ENCODE peak calls at places on chromosomes 12 and 14, in five cellular contexts. One of them, this sample, is unnamed.

GRCh38 chr14:80055912-80056801 is 155.1 kb downstream of the DIO2 start:
- DNase-seq in fibroblast of mammary gland: peak; percentile 61
- DNase-seq in psoas muscle: peak; percentile 13
- DNase-seq in right atrium auricular region: no peak
- DNase-seq in WTC11: peak; percentile 37
- DNase-seq in this sample: no peak

GRCh38 chr12:100141666-100141997 is 1.0 kb downstream of the BLTP3B start:
- DNase-seq in fibroblast of mammary gland: peak; percentile 95
- DNase-seq in psoas muscle: no peak
- DNase-seq in right atrium auricular region: no peak
- DNase-seq in WTC11: no peak
- DNase-seq in this sample: no peak

GRCh38 chr14:75294649-75295033 is 16.0 kb downstream of the FOS start:
- DNase-seq in fibroblast of mammary gland: no peak
- DNase-seq in psoas muscle: no peak
- DNase-seq in right atrium auricular region: no peak
- DNase-seq in WTC11: peak; percentile 32
- DNase-seq in this sample: no peak

GRCh38 chr12:4272014-4272975 is 1.3 kb upstream of the CCND2 start:
- DNase-seq in fibroblast of mammary gland: peak; percentile 55
- DNase-seq in psoas muscle: peak; percentile 74
- DNase-seq in right atrium auricular region: peak; percentile 73
- DNase-seq in WTC11: peak; percentile 82
- DNase-seq in this sample: peak; percentile 84

GRCh38 chr12:109463776-109464175 is 13.3 kb downstream of the KCTD10 start:
- DNase-seq in fibroblast of mammary gland: peak; percentile 26
- DNase-seq in psoas muscle: no peak
- DNase-seq in right atrium auricular region: no peak
- DNase-seq in WTC11: no peak
- DNase-seq in this sample: no peak

GRCh38 chr14:104085032-104085888 is at the start of gene ASPG:
- DNase-seq in fibroblast of mammary gland: no peak
- DNase-seq in psoas muscle: peak; percentile 25
- DNase-seq in right atrium auricular region: no peak
- DNase-seq in WTC11: peak; percentile 75
- DNase-seq in this sample: no peak

GRCh38 chr12:58750484-58750883 is 169.8 kb downstream of the LRIG3 start:
- DNase-seq in fibroblast of mammary gland: peak; percentile 98
- DNase-seq in psoas muscle: no peak
- DNase-seq in right atrium auricular region: no peak
- DNase-seq in WTC11: no peak
- DNase-seq in this sample: no peak

GRCh38 chr12:55930771-55931316 is at the start of gene DGKA:
- DNase-seq in fibroblast of mammary gland: peak; percentile 91
- DNase-seq in psoas muscle: peak; percentile 26
- DNase-seq in right atrium auricular region: no peak
- DNase-seq in WTC11: peak; percentile 55
- DNase-seq in this sample: no peak

GRCh38 chr14:89165189-89165809 is 251.7 kb downstream of the FOXN3 start:
- DNase-seq in fibroblast of mammary gland: no peak
- DNase-seq in psoas muscle: no peak
- DNase-seq in right atrium auricular region: no peak
- DNase-seq in WTC11: no peak
- DNase-seq in this sample: no peak

GRCh38 chr14:34781242-34781641 is 66.8 kb upstream of the CFL2 start:
- DNase-seq in fibroblast of mammary gland: peak; percentile 92
- DNase-seq in psoas muscle: no peak
- DNase-seq in right atrium auricular region: no peak
- DNase-seq in WTC11: no peak
- DNase-seq in this sample: no peak

GRCh38 chr14:49975286-49975685 is 82.4 kb downstream of the ARF6 start:
- DNase-seq in fibroblast of mammary gland: peak; percentile 94
- DNase-seq in psoas muscle: no peak
- DNase-seq in right atrium auricular region: no peak
- DNase-seq in WTC11: no peak
- DNase-seq in this sample: no peak

GRCh38 chr14:104140213-104140462 is 1.8 kb downstream of the KIF26A start:
- DNase-seq in fibroblast of mammary gland: no peak
- DNase-seq in psoas muscle: no peak
- DNase-seq in right atrium auricular region: no peak
- DNase-seq in WTC11: no peak
- DNase-seq in this sample: no peak

GRCh38 chr14:63852817-63853730 is at the start of gene SYNE2:
- DNase-seq in fibroblast of mammary gland: peak; percentile 57
- DNase-seq in psoas muscle: peak; percentile 77
- DNase-seq in right atrium auricular region: no peak
- DNase-seq in WTC11: peak; percentile 89
- DNase-seq in this sample: peak; percentile 90

GRCh38 chr14:26448181-26448855 is 149.5 kb downstream of the NOVA1 start:
- DNase-seq in fibroblast of mammary gland: no peak
- DNase-seq in psoas muscle: no peak
- DNase-seq in right atrium auricular region: no peak
- DNase-seq in WTC11: peak; percentile 14
- DNase-seq in this sample: no peak

GRCh38 chr12:64256166-64256800 is 34.2 kb upstream of the KICS2 start:
- DNase-seq in fibroblast of mammary gland: peak; percentile 72
- DNase-seq in psoas muscle: no peak
- DNase-seq in right atrium auricular region: no peak
- DNase-seq in WTC11: no peak
- DNase-seq in this sample: no peak

GRCh38 chr12:123062682-123063426 is 82.4 kb downstream of the ARL6IP4 start:
- DNase-seq in fibroblast of mammary gland: peak; percentile 74
- DNase-seq in psoas muscle: peak; percentile 45
- DNase-seq in right atrium auricular region: peak; percentile 73
- DNase-seq in WTC11: no peak
- DNase-seq in this sample: no peak

GRCh38 chr12:119008691-119009221 is 27.4 kb downstream of the SRRM4 start:
- DNase-seq in fibroblast of mammary gland: no peak
- DNase-seq in psoas muscle: no peak
- DNase-seq in right atrium auricular region: no peak
- DNase-seq in WTC11: peak; percentile 18
- DNase-seq in this sample: peak; percentile 73

GRCh38 chr14:88829188-88829587 is 4.7 kb downstream of the TTC8 start:
- DNase-seq in fibroblast of mammary gland: peak; percentile 41
- DNase-seq in psoas muscle: no peak
- DNase-seq in right atrium auricular region: no peak
- DNase-seq in WTC11: no peak
- DNase-seq in this sample: no peak

GRCh38 chr14:91303924-91304229 is 59.4 kb upstream of the GPR68 start:
- DNase-seq in fibroblast of mammary gland: no peak
- DNase-seq in psoas muscle: no peak
- DNase-seq in right atrium auricular region: no peak
- DNase-seq in WTC11: no peak
- DNase-seq in this sample: no peak

GRCh38 chr12:1792406-1792805 is 28.0 kb upstream of the LRTM2 start:
- DNase-seq in fibroblast of mammary gland: no peak
- DNase-seq in psoas muscle: no peak
- DNase-seq in right atrium auricular region: no peak
- DNase-seq in WTC11: no peak
- DNase-seq in this sample: no peak

GRCh38 chr14:90381011-90381790 is 15.6 kb upstream of the CALM1 start:
- DNase-seq in fibroblast of mammary gland: peak; percentile 45
- DNase-seq in psoas muscle: peak; percentile 44
- DNase-seq in right atrium auricular region: no peak
- DNase-seq in WTC11: no peak
- DNase-seq in this sample: no peak

GRCh38 chr14:64841121-64841611 is 38.5 kb downstream of the SPTB start:
- DNase-seq in fibroblast of mammary gland: peak; percentile 55
- DNase-seq in psoas muscle: peak; percentile 63
- DNase-seq in right atrium auricular region: no peak
- DNase-seq in WTC11: peak; percentile 58
- DNase-seq in this sample: no peak

GRCh38 chr12:1660304-1661187 is 30.3 kb upstream of the ADIPOR2 start:
- DNase-seq in fibroblast of mammary gland: peak; percentile 63
- DNase-seq in psoas muscle: peak; percentile 38
- DNase-seq in right atrium auricular region: peak; percentile 84
- DNase-seq in WTC11: no peak
- DNase-seq in this sample: no peak

GRCh38 chr12:54370218-54370730 is 6.0 kb upstream of the GPR84 start:
- DNase-seq in fibroblast of mammary gland: peak; percentile 82
- DNase-seq in psoas muscle: peak; percentile 83
- DNase-seq in right atrium auricular region: peak; percentile 83
- DNase-seq in WTC11: peak; percentile 89
- DNase-seq in this sample: peak; percentile 95
- TF ChIP-seq CTCF in fibroblast of mammary gland: peak; percentile 74
- TF ChIP-seq CTCF in psoas muscle: peak; percentile 92
- TF ChIP-seq CTCF in right atrium auricular region: peak; percentile 97
- TF ChIP-seq CTCF in WTC11: peak; percentile 98
- TF ChIP-seq CTCF in this sample: peak; percentile 97

DNA sequence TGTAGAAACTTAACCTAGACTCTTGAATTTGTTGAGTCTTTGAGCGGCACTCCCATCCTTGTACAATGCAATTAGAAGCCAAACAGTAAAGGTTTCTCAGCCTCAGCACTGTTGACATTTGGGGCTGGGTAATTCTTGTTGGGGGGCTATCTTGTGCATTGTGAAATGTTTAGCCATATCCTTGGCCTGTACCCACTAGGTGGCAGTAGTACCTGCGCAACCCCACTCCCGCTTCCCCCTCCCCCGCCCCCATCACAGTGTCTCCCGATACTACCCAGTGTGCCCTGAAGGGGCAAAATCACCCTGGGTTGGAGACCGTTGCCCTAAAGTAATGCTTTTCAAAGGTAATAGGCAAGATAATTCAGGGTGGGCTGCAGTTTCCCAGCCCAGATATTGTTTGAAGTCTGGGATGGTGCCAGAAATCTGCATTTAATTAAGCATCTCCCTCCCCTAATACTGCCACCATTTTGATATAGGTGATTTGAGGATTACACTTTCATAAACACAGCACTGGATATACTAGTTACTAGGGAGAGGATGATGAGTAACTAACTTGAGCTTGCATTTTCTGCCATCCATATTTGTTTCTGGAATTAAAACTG is 1.8 kb downstream of the COX6A1 start:
- DNase-seq in fibroblast of mammary gland: peak; percentile 61
- DNase-seq in psoas muscle: peak; percentile 42
- DNase-seq in right atrium auricular region: no peak
- DNase-seq in WTC11: peak; percentile 76
- DNase-seq in this sample: no peak
- TF ChIP-seq CTCF in fibroblast of mammary gland: peak; percentile 54
- TF ChIP-seq CTCF in psoas muscle: peak; percentile 52
- TF ChIP-seq CTCF in right atrium auricular region: peak; percentile 70
- TF ChIP-seq CTCF in WTC11: peak; percentile 54
- TF ChIP-seq CTCF in this sample: peak; percentile 67

DNA sequence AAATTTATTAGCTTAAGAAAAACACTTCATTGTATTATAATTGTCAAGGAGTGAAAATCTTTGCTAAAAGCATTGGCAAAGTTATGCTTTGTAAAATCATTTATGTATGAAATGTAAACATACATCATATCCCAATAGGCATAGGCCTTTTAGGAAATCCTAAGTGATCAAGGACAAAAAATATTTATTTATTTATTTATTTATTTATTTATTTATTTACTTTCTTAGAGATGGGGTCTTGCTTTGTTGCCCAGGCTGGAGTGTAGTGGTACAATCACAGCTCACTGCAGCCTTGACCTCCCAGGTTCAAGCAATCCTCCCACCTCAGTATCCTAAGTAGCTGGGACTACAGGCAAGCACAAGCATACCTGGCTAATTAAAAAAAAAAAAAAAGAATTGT is 32.0 kb upstream of the DLGAP5 start:
- DNase-seq in fibroblast of mammary gland: no peak
- DNase-seq in psoas muscle: no peak
- DNase-seq in right atrium auricular region: no peak
- DNase-seq in WTC11: no peak
- DNase-seq in this sample: no peak
- TF ChIP-seq CTCF in fibroblast of mammary gland: no peak
- TF ChIP-seq CTCF in psoas muscle: no peak
- TF ChIP-seq CTCF in right atrium auricular region: no peak
- TF ChIP-seq CTCF in WTC11: no peak
- TF ChIP-seq CTCF in this sample: no peak

DNA sequence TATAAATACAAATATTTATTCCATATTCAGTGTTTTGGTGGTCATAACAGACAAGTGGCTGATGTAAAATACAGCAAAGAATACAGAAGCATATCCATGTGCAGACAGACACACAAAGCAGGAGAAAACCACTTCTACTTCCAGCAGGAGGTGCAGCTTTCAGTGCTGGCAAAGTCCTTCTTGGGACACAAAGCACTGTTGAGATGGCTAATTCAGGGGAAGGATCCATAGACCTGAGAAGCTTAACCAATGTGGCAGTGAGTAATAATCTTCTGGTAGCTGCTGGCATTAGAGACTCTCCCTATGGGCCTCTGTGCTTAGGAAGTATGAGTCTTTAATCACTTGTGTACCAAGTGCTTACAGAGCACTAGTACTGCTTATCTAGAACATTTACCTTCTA is 26.8 kb downstream of the AMN1 start:
- DNase-seq in fibroblast of mammary gland: peak; percentile 46
- DNase-seq in psoas muscle: no peak
- DNase-seq in right atrium auricular region: no peak
- DNase-seq in WTC11: no peak
- DNase-seq in this sample: no peak
- TF ChIP-seq CTCF in fibroblast of mammary gland: peak; percentile 23
- TF ChIP-seq CTCF in psoas muscle: peak; percentile 12
- TF ChIP-seq CTCF in right atrium auricular region: peak; percentile 16
- TF ChIP-seq CTCF in WTC11: no peak
- TF ChIP-seq CTCF in this sample: peak; percentile 9

GRCh38 chr14:105376521-105377440 is 21.6 kb upstream of the TEX22 start:
- DNase-seq in fibroblast of mammary gland: no peak
- DNase-seq in psoas muscle: no peak
- DNase-seq in right atrium auricular region: no peak
- DNase-seq in WTC11: peak; percentile 51
- DNase-seq in this sample: no peak
- TF ChIP-seq CTCF in fibroblast of mammary gland: no peak
- TF ChIP-seq CTCF in psoas muscle: no peak
- TF ChIP-seq CTCF in right atrium auricular region: no peak
- TF ChIP-seq CTCF in WTC11: no peak
- TF ChIP-seq CTCF in this sample: no peak

This sample was measured in osteocyte.